ENCODE peak calls at places on chromosome 9, in four cellular contexts. D, L, K and G are unnamed samples.

GRCh38 chr9:16730162-16730561 is 140.3 kb downstream of the BNC2 start:
- DNase-seq in K (no peak), L (no peak), D (no peak), G (no peak)

GRCh38 chr9:27150758-27151431 is 41.9 kb downstream of the TEK start:
- DNase-seq in D (no peak), L (no peak), K (no peak), G (no peak)

GRCh38 chr9:37997636-37998374 is 71.2 kb downstream of the SHB start:
- DNase-seq in D (no peak), K (no peak), L (no peak), G (no peak)

GRCh38 chr9:76519027-76519835 is 60.2 kb downstream of the GCNT1 start:
- DNase-seq in L (no peak), D (no peak), K (no peak), G (no peak)

GRCh38 chr9:96136992-96137665 is 164.8 kb downstream of the HSD17B3 start:
- DNase-seq in L (no peak), K (peak; percentile 36), D (no peak), G (peak; percentile 45)

GRCh38 chr9:87640385-87640795 is 85.5 kb upstream of the CTSL start:
- DNase-seq in K (no peak), D (no peak), L (no peak), G (no peak)

GRCh38 chr9:132451276-132451675 is 41.3 kb downstream of the CFAP77 start:
- DNase-seq in L (no peak), D (no peak), K (no peak), G (no peak)

GRCh38 chr9:89312154-89312616 is 1.2 kb downstream of the CKS2 start:
- DNase-seq in L (peak; percentile 18), K (peak; percentile 48), D (no peak), G (no peak)

GRCh38 chr9:121720992-121721350 is 69.5 kb downstream of the DAB2IP start:
- DNase-seq in L (no peak), K (peak; percentile 43), D (no peak), G (no peak)

GRCh38 chr9:88775559-88775958 is 215.7 kb upstream of the S1PR3 start:
- DNase-seq in L (no peak), D (no peak), K (no peak), G (no peak)

GRCh38 chr9:133582501-133583045 is 26.6 kb downstream of the FAM163B start:
- DNase-seq in D (no peak), K (no peak), L (no peak), G (no peak)

GRCh38 chr9:32665101-32665500 is 29.6 kb upstream of the TAF1L start:
- DNase-seq in K (no peak), D (no peak), L (no peak), G (no peak)

GRCh38 chr9:93268551-93269314 is 84.8 kb downstream of the WNK2 start:
- DNase-seq in L (no peak), K (peak; percentile 97), D (no peak), G (no peak)

DNA sequence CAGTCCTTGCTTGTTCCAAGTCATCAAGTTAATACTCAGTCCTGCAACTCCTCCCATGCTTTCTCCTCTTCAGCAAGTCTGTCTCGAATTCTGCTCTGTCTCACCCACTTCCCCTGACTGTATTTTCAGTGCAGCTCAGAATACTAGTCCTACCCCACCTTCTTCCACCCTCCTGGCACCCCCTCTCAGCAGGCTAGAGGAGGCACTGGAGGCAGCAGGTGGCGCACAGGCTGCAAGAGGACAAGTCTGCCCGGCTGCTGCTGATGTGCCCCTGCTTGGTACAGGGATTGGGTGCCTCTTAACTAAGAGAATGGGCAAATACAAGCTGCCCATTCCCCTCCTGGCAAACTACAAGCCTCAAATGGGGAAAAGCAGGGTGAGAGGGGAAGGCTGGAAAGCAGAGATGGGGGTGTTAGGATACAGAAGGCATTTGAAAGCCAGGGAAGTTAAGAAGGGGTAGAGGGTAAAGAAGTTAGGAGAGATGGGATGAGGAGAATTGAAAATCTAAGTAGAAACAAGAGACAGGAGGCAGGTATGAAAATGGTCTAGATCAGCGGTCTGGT is 5.0 kb downstream of the TLN1 start:
- DNase-seq in L (no peak), D (peak; percentile 57), K (peak; percentile 72), G (no peak)
- H3K4me1 ChIP-seq in L (peaks cover 30% of the 10 kb centered on the region), D (peaks cover 57% of the 10 kb centered on the region), K (peaks cover 48% of the 10 kb centered on the region), G (peaks cover 23% of the 10 kb centered on the region)

GRCh38 chr9:136726118-136726517 is 13.7 kb downstream of the DIPK1B start:
- DNase-seq in K (no peak), L (no peak), D (no peak), G (no peak)
- H3K4me3 ChIP-seq in K (peak overlapping the region; percentile 100), L (peak overlapping the region; percentile 67), D (peak overlapping the region; percentile 68), G (no peak overlapping the region)

GRCh38 chr9:124135813-124136365 is 121.9 kb upstream of the NEK6 start:
- DNase-seq in D (no peak), K (no peak), L (no peak), G (no peak)

GRCh38 chr9:124134526-124134925 is 123.0 kb downstream of the LHX2 start:
- DNase-seq in D (no peak), K (no peak), L (no peak), G (no peak)

GRCh38 chr9:124132671-124133147 is 121.1 kb downstream of the LHX2 start:
- DNase-seq in K (no peak), D (no peak), L (no peak), G (no peak)

GRCh38 chr9:124130277-124131075 is 118.9 kb downstream of the LHX2 start:
- DNase-seq in L (no peak), D (no peak), K (no peak), G (no peak)

DNA sequence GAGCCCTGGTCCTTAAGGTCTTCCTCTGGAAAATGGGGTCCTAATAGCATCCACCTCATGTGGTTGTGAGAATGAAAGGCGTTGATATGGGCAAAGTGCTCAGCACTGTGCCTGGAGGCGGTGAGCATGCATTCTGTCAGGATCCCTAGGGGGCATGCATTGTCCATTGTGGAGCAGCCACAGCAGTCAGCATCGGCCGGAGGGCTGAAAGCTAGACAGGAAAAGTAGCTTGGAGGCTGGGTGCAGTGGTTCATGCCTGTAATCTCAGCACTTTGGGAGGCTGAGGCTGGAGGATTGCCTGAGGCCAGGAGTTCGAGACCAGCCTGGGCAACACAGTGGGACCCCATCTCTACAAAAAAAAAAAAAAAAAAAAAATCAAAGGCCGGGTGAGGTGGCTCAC is 122.2 kb downstream of the LHX2 start:
- DNase-seq in D (no peak), L (peak; percentile 58), K (peak; percentile 58), G (no peak)
- TF ChIP-seq CTCF in D (peak; percentile 35), L (peak; percentile 80), K (peak; percentile 58), G (peak; percentile 58)

DNA sequence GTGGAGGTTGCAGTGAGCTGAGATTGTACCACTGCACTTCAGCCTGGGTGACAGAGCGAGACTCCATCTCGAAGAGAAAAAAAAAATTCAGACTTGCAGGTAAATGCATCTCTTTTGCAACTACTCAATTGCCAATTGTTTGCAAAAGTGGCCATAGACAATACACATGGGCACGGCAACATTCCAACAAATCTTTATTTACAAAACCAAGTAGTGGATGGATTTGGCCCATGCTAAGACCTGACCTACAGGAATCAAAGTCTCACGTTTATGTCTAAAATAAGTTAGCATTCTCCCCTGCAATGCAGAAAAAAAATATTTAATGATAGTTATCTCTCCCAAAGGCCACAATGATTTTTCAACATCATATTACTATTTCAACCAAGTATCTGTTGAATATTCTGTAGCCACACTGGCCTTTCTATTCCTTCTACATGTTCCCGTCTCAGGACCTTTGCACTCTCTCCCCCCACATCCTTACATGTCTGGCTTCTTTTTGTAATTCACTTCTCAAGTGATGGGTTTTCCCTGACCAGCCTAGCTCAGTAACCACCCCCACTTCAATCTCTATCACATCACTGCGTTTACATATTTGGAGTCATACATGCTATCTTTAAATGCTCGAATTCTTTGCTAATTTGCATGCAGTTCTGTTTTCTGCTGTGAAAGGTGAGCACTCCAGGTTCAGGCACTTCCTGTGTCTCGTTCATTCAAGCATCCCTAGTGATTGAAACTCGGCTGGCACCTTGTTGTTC is 54.2 kb downstream of the FNBP1 start:
- DNase-seq in D (no peak), K (peak; percentile 90), L (no peak), G (no peak)
- H3K4me1 ChIP-seq in D (peaks cover 4% of the 10 kb centered on the region), K (peaks cover 82% of the 10 kb centered on the region), L (no peaks in the 10 kb centered on the region), G (no peaks in the 10 kb centered on the region)

DNA sequence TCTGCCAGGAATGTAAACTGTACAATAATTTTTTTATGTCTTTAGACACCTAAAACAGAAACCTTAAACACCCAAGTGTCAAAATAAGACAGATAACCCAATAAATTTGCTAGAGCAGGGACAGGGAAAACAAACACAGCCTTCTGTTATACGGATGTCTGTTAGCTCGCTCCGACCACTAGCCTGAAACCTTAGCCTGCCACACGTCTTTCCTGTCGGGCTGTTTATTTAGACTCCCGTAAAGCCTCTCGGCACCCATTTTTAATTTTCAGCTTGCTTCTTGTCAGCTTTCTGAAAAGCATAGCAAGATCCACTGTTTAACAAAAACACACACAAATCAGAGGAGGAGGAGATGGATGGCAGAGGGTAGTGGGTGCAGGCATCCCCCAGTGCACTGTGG is 355.4 kb upstream of the SLC24A2 start:
- DNase-seq in L (no peak), K (no peak), D (no peak), G (no peak)
- H3K4me3 ChIP-seq in L (no peak overlapping the region), K (no peak overlapping the region), D (no peak overlapping the region), G (no peak overlapping the region)

DNA sequence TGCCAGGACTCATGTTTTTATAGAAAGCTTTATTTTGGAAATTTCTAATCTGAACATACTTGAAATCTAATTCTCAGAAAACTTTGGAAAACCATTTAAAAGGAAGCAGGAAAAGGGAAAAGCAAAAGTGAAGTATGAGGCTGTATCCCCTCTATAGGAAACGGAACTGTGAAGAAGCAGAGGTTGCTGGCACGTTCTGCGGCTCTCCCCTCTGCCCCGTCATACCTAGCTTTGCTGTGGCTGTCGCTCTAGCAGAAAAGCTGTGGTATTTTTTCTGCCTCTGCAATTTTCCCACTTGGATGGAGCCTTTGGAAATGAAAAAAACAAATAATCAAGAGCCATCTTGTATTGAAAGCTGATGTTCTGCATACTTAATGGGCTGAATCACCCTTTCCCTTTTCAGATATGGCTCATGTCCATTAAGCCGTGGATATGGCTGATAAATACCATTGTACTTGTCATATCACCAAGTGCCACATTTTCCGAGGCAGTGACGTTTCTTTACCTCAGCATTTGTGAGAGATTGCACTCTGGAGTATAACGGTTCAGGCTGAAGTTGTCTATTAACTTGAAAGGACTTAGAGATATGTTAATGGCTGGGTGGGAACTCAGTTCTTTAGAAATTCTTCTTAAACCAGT is 112.8 kb downstream of the NTRK2 start:
- DNase-seq in K (no peak), L (no peak), D (no peak), G (no peak)
- TF ChIP-seq CTCF in K (no peak), L (no peak), D (no peak), G (no peak)